ENCODE peak calls at places on chromosomes 3 and 15, in four cellular contexts. M is omental fat pad, D is RKO, B is GM04504. T is an unnamed sample.

GRCh38 chr3:166955549-166955948 is 424.5 kb downstream of the ZBBX start:
- DNase-seq in B (no peak), D (no peak), M (no peak), T (peak; percentile 2)

GRCh38 chr3:38723569-38724391 is 74.3 kb upstream of the SCN5A start:
- DNase-seq in M (no peak), D (no peak), B (no peak), T (no peak)

GRCh38 chr3:11350374-11350773 is 78.2 kb downstream of the ATG7 start:
- DNase-seq in M (no peak), D (no peak), B (no peak), T (no peak)

GRCh38 chr3:173096994-173097785 is 43.8 kb downstream of the SPATA16 start:
- DNase-seq in M (no peak), B (no peak), D (peak; percentile 42), T (peak; percentile 21)

GRCh38 chr3:43497905-43498365 is 123.9 kb downstream of the ANO10 start:
- DNase-seq in B (no peak), D (peak; percentile 46), M (no peak), T (peak; percentile 68)

GRCh38 chr15:61106044-61106834 is 122.9 kb downstream of the RORA start:
- DNase-seq in M (no peak), D (no peak), B (no peak), T (no peak)

GRCh38 chr3:127404614-127405598 is 117.1 kb upstream of the PRR20G start:
- DNase-seq in B (no peak), M (no peak), D (no peak), T (no peak)

GRCh38 chr3:53974314-53974713 is 82.7 kb upstream of the SELENOK start:
- DNase-seq in M (no peak), D (no peak), B (no peak), T (no peak)

GRCh38 chr15:95170587-95171380 is 939.4 kb downstream of the MCTP2 start:
- DNase-seq in B (no peak), M (no peak), D (no peak), T (no peak)

GRCh38 chr15:57681011-57681410 is 25.5 kb upstream of the POLR2M start:
- DNase-seq in M (no peak), D (no peak), B (no peak), T (no peak)

GRCh38 chr3:167691366-167691765 is 37.6 kb upstream of the WDR49 start:
- DNase-seq in M (no peak), D (no peak), B (no peak), T (no peak)

GRCh38 chr3:72951259-72951722 is 45.3 kb upstream of the PPP4R2 start:
- DNase-seq in B (no peak), M (no peak), D (no peak), T (no peak)

GRCh38 chr15:83786336-83786735 is 132.4 kb downstream of the ADAMTSL3 start:
- DNase-seq in M (no peak), D (no peak), B (no peak), T (no peak)

GRCh38 chr3:143060906-143061305 is 58.7 kb upstream of the CHST2 start:
- DNase-seq in D (no peak), M (no peak), B (no peak), T (no peak)

GRCh38 chr3:154598166-154598565 is 168.2 kb upstream of the GPR149 start:
- DNase-seq in B (no peak), D (no peak), M (no peak), T (no peak)

GRCh38 chr3:29440321-29441019 is 159.6 kb downstream of the RBMS3 start:
- DNase-seq in B (peak; percentile 27), M (no peak), D (no peak), T (no peak)

GRCh38 chr15:85499498-85499897 is 119.1 kb downstream of the AKAP13 start:
- DNase-seq in B (no peak), D (no peak), M (no peak), T (peak; percentile 23)

GRCh38 chr15:35507932-35508638 is 37.9 kb downstream of the DPH6 start:
- DNase-seq in B (no peak), M (no peak), D (no peak), T (no peak)

GRCh38 chr15:71110800-71111565 is 4.3 kb upstream of the THSD4 start:
- DNase-seq in D (no peak), M (no peak), B (no peak), T (no peak)

GRCh38 chr15:92109485-92109884 is 256.0 kb downstream of the SLCO3A1 start:
- DNase-seq in M (no peak), B (no peak), D (no peak), T (peak; percentile 83)

GRCh38 chr3:40172560-40172959 is 136.9 kb upstream of the EIF1B start:
- DNase-seq in M (no peak), D (no peak), B (no peak), T (no peak)

GRCh38 chr15:29676961-29677402 is 145.3 kb downstream of the TJP1 start:
- DNase-seq in M (no peak), B (no peak), D (no peak), T (no peak)

GRCh38 chr3:67421912-67422311 is 232.5 kb downstream of the SUCLG2 start:
- DNase-seq in B (no peak), M (no peak), D (no peak), T (no peak)

GRCh38 chr3:114586119-114586518 is 292.3 kb downstream of the TIGIT start:
- DNase-seq in B (peak; percentile 23), D (no peak), M (no peak), T (peak; percentile 48)

GRCh38 chr3:122377975-122378374 is 5.1 kb downstream of the MIX23 start:
- DNase-seq in M (no peak), B (no peak), D (no peak), T (no peak)

GRCh38 chr3:116432795-116433194 is 12.5 kb downstream of the LSAMP start:
- DNase-seq in M (no peak), B (no peak), D (no peak), T (no peak)

GRCh38 chr3:136750922-136751258 is 1.3 kb downstream of the STAG1 start:
- DNase-seq in M (no peak), B (peak; percentile 46), D (peak; percentile 62), T (no peak)

GRCh38 chr3:187871204-187871591 is 125.9 kb upstream of the BCL6 start:
- DNase-seq in D (no peak), B (no peak), M (no peak), T (no peak)

GRCh38 chr3:172803489-172803888 is 53.0 kb downstream of the ECT2 start:
- DNase-seq in D (no peak), M (no peak), B (no peak), T (no peak)

GRCh38 chr3:39226106-39226741 is 33.8 kb upstream of the XIRP1 start:
- DNase-seq in D (no peak), M (no peak), B (no peak), T (no peak)

GRCh38 chr3:145639880-145640279 is 521.1 kb downstream of the PLOD2 start:
- DNase-seq in B (no peak), D (no peak), M (no peak), T (no peak)

GRCh38 chr3:30779686-30780287 is 114.7 kb downstream of the GADL1 start:
- DNase-seq in M (no peak), D (peak; percentile 32), B (no peak), T (peak; percentile 22)

GRCh38 chr3:197309528-197310361 is 11.3 kb upstream of the DLG1 start:
- DNase-seq in B (peak; percentile 94), D (peak; percentile 75), M (no peak), T (peak; percentile 84)

GRCh38 chr15:67981118-67981685 is 72.9 kb upstream of the PIAS1 start:
- DNase-seq in B (no peak), D (no peak), M (no peak), T (no peak)

GRCh38 chr3:63818282-63819150 is 583 bp upstream of the C3orf49 start:
- DNase-seq in D (peak; percentile 51), M (peak; percentile 56), B (peak; percentile 29), T (peak; percentile 31)

GRCh38 chr3:179671709-179672337 is 19.0 kb downstream of the USP13 start:
- DNase-seq in D (no peak), M (no peak), B (no peak), T (no peak)

GRCh38 chr3:116005404-116005803 is 382.1 kb downstream of the GAP43 start:
- DNase-seq in B (peak; percentile 99), D (peak; percentile 29), M (peak; percentile 33), T (peak; percentile 12)

GRCh38 chr3:174308761-174309160 is 550.4 kb upstream of the NAALADL2 start:
- DNase-seq in B (no peak), D (no peak), M (no peak), T (no peak)

GRCh38 chr3:50194903-50195500 is 3.6 kb downstream of the GNAT1 start:
- DNase-seq in B (no peak), M (no peak), D (no peak), T (no peak)

T was measured in SW480.